ENCODE peak calls at places on chromosomes 5 and 9, in four cellular contexts. L is spleen, U is heart left ventricle, S is body of pancreas. Z is an unnamed sample.

GRCh38 chr9:68480807-68481206 is 59.9 kb downstream of the TMEM252 start:
- DNase-seq in L (no peak), S (no peak), U (no peak), Z (no peak)

GRCh38 chr5:115657125-115657882 is 31.5 kb upstream of the TMED7 start:
- DNase-seq in U (no peak), S (no peak), L (no peak), Z (no peak)

GRCh38 chr5:143826909-143827514 is 15.1 kb downstream of the HMHB1 start:
- DNase-seq in U (no peak), S (no peak), L (no peak), Z (no peak)

GRCh38 chr9:35490910-35491465 is 1.1 kb downstream of the RUSC2 start:
- DNase-seq in L (no peak), S (no peak), U (no peak), Z (no peak)

GRCh38 chr5:12460493-12461261 is 556.4 kb upstream of the CTNND2 start:
- DNase-seq in L (no peak), S (no peak), U (no peak), Z (no peak)

GRCh38 chr9:90256345-90256744 is 386.3 kb downstream of the DIRAS2 start:
- DNase-seq in S (no peak), L (no peak), U (no peak), Z (no peak)

GRCh38 chr5:78560000-78560399 is 88.6 kb downstream of the LHFPL2 start:
- DNase-seq in U (no peak), L (no peak), S (no peak), Z (no peak)

GRCh38 chr9:128160603-128160987 is 530 bp downstream of the BBLN start:
- DNase-seq in L (no peak), U (no peak), S (no peak), Z (peak; percentile 58)

GRCh38 chr9:70465398-70465797 is 50.9 kb upstream of the KLF9 start:
- DNase-seq in U (no peak), S (no peak), L (no peak), Z (no peak)

GRCh38 chr5:149732500-149733128 is 2.5 kb downstream of the PPARGC1B start:
- DNase-seq in S (no peak), L (no peak), U (peak; percentile 79), Z (peak; percentile 35)

GRCh38 chr9:116924462-116925110 is 237.5 kb downstream of the TRIM32 start:
- DNase-seq in S (no peak), U (no peak), L (no peak), Z (no peak)

GRCh38 chr5:149024477-149024876 is 38.4 kb downstream of the SH3TC2 start:
- DNase-seq in U (no peak), S (no peak), L (no peak), Z (no peak)

GRCh38 chr5:72377920-72378635 is 57.9 kb downstream of the PTCD2 start:
- DNase-seq in S (no peak), U (peak; percentile 25), L (no peak), Z (peak; percentile 70)

GRCh38 chr9:70061776-70062175 is 18.1 kb downstream of the MAMDC2 start:
- DNase-seq in U (no peak), L (no peak), S (no peak), Z (no peak)

DNA sequence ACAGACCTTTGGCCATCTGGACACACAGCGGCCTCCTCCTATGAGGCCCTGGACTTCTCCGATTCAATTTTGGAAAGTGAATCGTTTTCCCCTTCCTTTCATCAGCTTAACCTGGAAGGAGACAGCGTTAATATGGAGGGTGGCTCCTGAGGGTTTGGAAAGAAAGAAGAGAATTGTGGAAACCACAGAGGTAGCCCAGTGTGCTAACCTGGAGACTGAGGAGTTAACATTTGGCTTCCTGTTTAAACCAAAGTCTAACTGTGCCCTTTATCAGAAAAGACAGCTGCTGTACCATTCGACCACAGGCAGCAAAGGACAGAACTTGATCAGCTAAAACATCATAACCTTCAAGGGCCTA is 670 bp downstream of the IDNK start:
- DNase-seq in L (no peak), U (no peak), S (no peak), Z (no peak)
- TF ChIP-seq POLR2A in L (no peak), U (no peak), S (no peak), Z (no peak)

DNA sequence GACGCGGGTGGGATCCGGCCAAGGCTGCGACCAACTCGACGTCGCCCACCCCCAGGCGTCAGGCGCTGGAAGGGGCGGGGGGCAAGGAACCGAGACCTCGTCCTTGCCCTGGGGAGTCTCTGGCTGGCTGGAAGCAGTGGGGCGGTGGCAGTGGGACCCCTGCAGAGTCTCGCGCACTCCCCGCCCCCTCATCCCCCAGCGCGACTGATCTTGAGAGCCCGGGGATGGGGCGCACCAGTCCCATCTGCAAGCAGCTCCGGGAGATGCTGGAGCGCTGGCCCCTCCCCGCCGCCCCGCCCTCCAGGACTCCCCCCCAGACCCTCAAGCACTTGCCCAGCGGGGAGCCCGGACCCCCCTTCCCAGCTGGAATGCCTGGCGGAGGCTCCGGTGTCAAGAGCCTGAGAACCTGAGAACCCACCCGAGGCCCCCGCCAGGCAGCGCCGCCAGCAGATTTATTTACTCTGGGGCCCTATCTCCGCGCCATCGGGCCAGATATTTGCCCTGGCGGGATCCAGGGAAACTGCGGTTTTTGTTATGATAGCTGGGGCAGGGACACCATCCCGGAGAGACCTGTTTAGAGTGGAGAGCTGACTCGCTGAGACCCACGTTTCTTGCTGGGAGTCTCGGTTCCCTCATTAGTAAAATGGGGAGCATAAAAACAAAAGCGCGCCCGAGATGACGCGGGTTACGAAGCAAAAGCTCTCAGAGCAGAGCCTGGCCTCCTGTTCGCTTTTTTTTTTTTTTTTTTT is 1.2 kb downstream of the PRRT1B start:
- DNase-seq in S (no peak), L (no peak), U (no peak), Z (no peak)
- H3K4me3 ChIP-seq in S (peak overlapping the region; percentile 34), L (peak overlapping the region; percentile 7), U (peak overlapping the region; percentile 20), Z (no peak overlapping the region)

GRCh38 chr9:1120500-1120899 is 70.3 kb downstream of the DMRT2 start:
- DNase-seq in L (no peak), S (no peak), U (no peak), Z (no peak)

GRCh38 chr9:1117439-1117838 is 67.3 kb downstream of the DMRT2 start:
- DNase-seq in S (no peak), L (no peak), U (no peak), Z (no peak)

DNA sequence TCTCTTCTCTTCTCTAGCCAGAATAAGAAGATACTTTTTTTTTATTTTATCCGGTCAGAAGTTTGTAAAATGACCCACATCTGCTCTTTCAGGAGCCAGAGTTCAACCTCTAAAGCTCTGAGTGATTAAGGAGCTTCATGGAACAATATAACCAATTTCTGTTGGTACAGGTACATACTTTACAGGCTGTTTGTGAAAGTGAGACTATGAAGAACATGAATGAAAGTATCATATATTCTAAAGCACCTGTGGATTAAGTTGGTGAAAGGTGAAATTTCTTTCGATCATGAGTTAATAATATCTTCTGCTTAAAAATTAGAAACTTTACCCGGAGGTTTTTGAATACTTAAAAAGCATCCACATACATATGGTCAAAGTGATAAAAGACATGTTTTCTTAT is 65.2 kb downstream of the DMRT2 start:
- DNase-seq in L (no peak), S (no peak), U (no peak), Z (no peak)
- H3K9me3 ChIP-seq in L (no peaks in the 10 kb centered on the region), S (no peaks in the 10 kb centered on the region), U (no peaks in the 10 kb centered on the region), Z (no peaks in the 10 kb centered on the region)

DNA sequence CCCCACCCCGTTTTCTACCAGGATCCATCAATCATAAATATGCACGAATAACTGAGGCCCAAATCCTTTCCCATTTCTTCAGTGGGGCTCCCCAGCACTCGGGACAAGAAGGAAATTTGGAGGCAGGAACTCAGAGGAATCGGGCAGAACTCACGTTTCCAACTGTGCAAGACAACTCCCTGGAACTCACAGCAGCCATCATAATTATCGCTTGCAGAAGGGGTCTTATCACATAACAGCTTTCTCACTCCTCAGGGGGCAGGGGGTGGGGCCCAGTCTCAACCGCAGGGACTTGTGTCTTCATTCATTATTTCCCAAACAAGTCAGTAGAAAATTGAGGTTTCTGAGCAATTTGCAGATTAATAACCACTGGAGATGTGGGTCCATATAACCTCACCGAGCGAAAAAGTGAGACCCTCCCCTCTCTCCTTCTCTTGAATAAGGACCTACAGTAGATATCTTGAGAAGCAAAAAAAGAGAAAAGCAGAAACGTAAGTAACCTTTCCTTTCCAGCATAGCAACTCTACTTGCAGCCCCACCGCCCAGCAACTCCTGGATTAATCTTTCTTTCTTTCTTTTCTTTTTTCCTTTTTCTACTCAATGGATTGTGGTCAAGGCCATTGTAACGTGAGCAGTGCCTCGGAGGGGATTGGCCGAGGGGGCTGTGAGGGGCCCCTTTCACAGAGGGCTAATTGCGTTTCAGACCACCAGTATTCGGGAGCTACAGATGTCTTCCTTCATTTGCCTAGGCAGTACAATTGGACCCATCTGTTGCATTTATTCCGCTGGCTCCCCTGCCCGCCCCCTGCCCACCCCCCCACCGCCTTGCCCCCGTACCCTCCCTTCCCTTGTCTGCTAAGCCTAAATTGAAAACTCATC is 24.7 kb upstream of the TIFAB start:
- DNase-seq in U (no peak), S (no peak), L (no peak), Z (no peak)
- TF ChIP-seq POLR2A in U (no peak), S (no peak), L (no peak), Z (no peak)

GRCh38 chr5:80703291-80703690 is 48.5 kb upstream of the DHFR start:
- DNase-seq in L (no peak), U (no peak), S (no peak), Z (no peak)
- H3K4me3 ChIP-seq in L (no peak overlapping the region), U (no peak overlapping the region), S (no peak overlapping the region), Z (no peak overlapping the region)